ENCODE peak calls at places on chromosomes 6 and 20, in seven cellular contexts. One of them, this sample, is unnamed.

GRCh38 chr6:149250982-149251381 is 66.5 kb upstream of the TAB2 start:
- DNase-seq in amygdala: no peak
- DNase-seq in T-helper 9 cell: no peak
- DNase-seq in activated CD4-positive, alpha-beta T cell treated with anti-CD3 and anti-CD28 coated beads, Interleukin-2, amount 10 ng/mL, durations not matched to agents 7 days and 5 days: no peak
- DNase-seq in RKO: no peak
- DNase-seq in fibroblast of lung: no peak
- DNase-seq in mammary epithelial cell: no peak
- DNase-seq in this sample: no peak

GRCh38 chr6:42520786-42521607 is 42.8 kb upstream of the UBR2 start:
- DNase-seq in activated CD4-positive, alpha-beta T cell treated with anti-CD3 and anti-CD28 coated beads, Interleukin-2, amount 10 ng/mL, durations not matched to agents 7 days and 5 days: no peak
- DNase-seq in RKO: peak; percentile 70
- DNase-seq in fibroblast of lung: peak; percentile 19
- DNase-seq in amygdala: no peak
- DNase-seq in mammary epithelial cell: peak; percentile 13
- DNase-seq in T-helper 9 cell: no peak
- DNase-seq in this sample: peak; percentile 92

GRCh38 chr20:10067305-10067704 is 32.5 kb downstream of the ANKEF1 start:
- DNase-seq in RKO: no peak
- DNase-seq in activated CD4-positive, alpha-beta T cell treated with anti-CD3 and anti-CD28 coated beads, Interleukin-2, amount 10 ng/mL, durations not matched to agents 7 days and 5 days: no peak
- DNase-seq in T-helper 9 cell: no peak
- DNase-seq in amygdala: no peak
- DNase-seq in fibroblast of lung: no peak
- DNase-seq in mammary epithelial cell: no peak
- DNase-seq in this sample: no peak

GRCh38 chr6:89830385-89830809 is 717 bp downstream of the CASP8AP2 start:
- DNase-seq in mammary epithelial cell: no peak
- DNase-seq in T-helper 9 cell: no peak
- DNase-seq in RKO: no peak
- DNase-seq in fibroblast of lung: no peak
- DNase-seq in amygdala: no peak
- DNase-seq in activated CD4-positive, alpha-beta T cell treated with anti-CD3 and anti-CD28 coated beads, Interleukin-2, amount 10 ng/mL, durations not matched to agents 7 days and 5 days: no peak
- DNase-seq in this sample: no peak

GRCh38 chr6:169224185-169224695 is 29.4 kb downstream of the THBS2 start:
- DNase-seq in activated CD4-positive, alpha-beta T cell treated with anti-CD3 and anti-CD28 coated beads, Interleukin-2, amount 10 ng/mL, durations not matched to agents 7 days and 5 days: no peak
- DNase-seq in fibroblast of lung: peak; percentile 74
- DNase-seq in amygdala: no peak
- DNase-seq in mammary epithelial cell: peak; percentile 89
- DNase-seq in T-helper 9 cell: no peak
- DNase-seq in RKO: peak; percentile 30
- DNase-seq in this sample: no peak

GRCh38 chr20:57351042-57351783 is at the start of gene RAE1:
- DNase-seq in mammary epithelial cell: peak; percentile 88
- DNase-seq in T-helper 9 cell: peak; percentile 87
- DNase-seq in activated CD4-positive, alpha-beta T cell treated with anti-CD3 and anti-CD28 coated beads, Interleukin-2, amount 10 ng/mL, durations not matched to agents 7 days and 5 days: peak; percentile 93
- DNase-seq in amygdala: peak; percentile 85
- DNase-seq in fibroblast of lung: peak; percentile 93
- DNase-seq in RKO: peak; percentile 96
- DNase-seq in this sample: peak; percentile 98

GRCh38 chr6:35808688-35809087 is 3.5 kb downstream of the LHFPL5 start:
- DNase-seq in mammary epithelial cell: no peak
- DNase-seq in fibroblast of lung: peak; percentile 11
- DNase-seq in RKO: no peak
- DNase-seq in activated CD4-positive, alpha-beta T cell treated with anti-CD3 and anti-CD28 coated beads, Interleukin-2, amount 10 ng/mL, durations not matched to agents 7 days and 5 days: no peak
- DNase-seq in T-helper 9 cell: no peak
- DNase-seq in amygdala: no peak
- DNase-seq in this sample: peak; percentile 25

GRCh38 chr6:7216941-7217621 is 95.9 kb downstream of the SSR1 start:
- DNase-seq in T-helper 9 cell: no peak
- DNase-seq in RKO: no peak
- DNase-seq in fibroblast of lung: peak; percentile 28
- DNase-seq in activated CD4-positive, alpha-beta T cell treated with anti-CD3 and anti-CD28 coated beads, Interleukin-2, amount 10 ng/mL, durations not matched to agents 7 days and 5 days: no peak
- DNase-seq in amygdala: no peak
- DNase-seq in mammary epithelial cell: peak; percentile 64
- DNase-seq in this sample: no peak

GRCh38 chr6:157787080-157787479 is 36.0 kb upstream of the SNX9 start:
- DNase-seq in fibroblast of lung: peak; percentile 11
- DNase-seq in RKO: peak; percentile 29
- DNase-seq in activated CD4-positive, alpha-beta T cell treated with anti-CD3 and anti-CD28 coated beads, Interleukin-2, amount 10 ng/mL, durations not matched to agents 7 days and 5 days: no peak
- DNase-seq in mammary epithelial cell: no peak
- DNase-seq in amygdala: no peak
- DNase-seq in T-helper 9 cell: no peak
- DNase-seq in this sample: no peak

GRCh38 chr6:49548613-49549304 is 1.7 kb upstream of the C6orf141 start:
- DNase-seq in mammary epithelial cell: no peak
- DNase-seq in RKO: no peak
- DNase-seq in amygdala: no peak
- DNase-seq in activated CD4-positive, alpha-beta T cell treated with anti-CD3 and anti-CD28 coated beads, Interleukin-2, amount 10 ng/mL, durations not matched to agents 7 days and 5 days: no peak
- DNase-seq in fibroblast of lung: no peak
- DNase-seq in T-helper 9 cell: no peak
- DNase-seq in this sample: no peak

GRCh38 chr6:105402090-105402980 is 547 bp downstream of the PREP start:
- DNase-seq in activated CD4-positive, alpha-beta T cell treated with anti-CD3 and anti-CD28 coated beads, Interleukin-2, amount 10 ng/mL, durations not matched to agents 7 days and 5 days: peak; percentile 44
- DNase-seq in amygdala: no peak
- DNase-seq in fibroblast of lung: peak; percentile 56
- DNase-seq in RKO: peak; percentile 57
- DNase-seq in mammary epithelial cell: peak; percentile 41
- DNase-seq in T-helper 9 cell: no peak
- DNase-seq in this sample: peak; percentile 7

GRCh38 chr20:62574612-62574993 is 67.7 kb upstream of the SLCO4A1 start:
- DNase-seq in fibroblast of lung: no peak
- DNase-seq in mammary epithelial cell: no peak
- DNase-seq in RKO: no peak
- DNase-seq in activated CD4-positive, alpha-beta T cell treated with anti-CD3 and anti-CD28 coated beads, Interleukin-2, amount 10 ng/mL, durations not matched to agents 7 days and 5 days: no peak
- DNase-seq in amygdala: no peak
- DNase-seq in T-helper 9 cell: no peak
- DNase-seq in this sample: no peak

GRCh38 chr6:166559211-166559610 is 27.3 kb downstream of the RAMACL start:
- DNase-seq in T-helper 9 cell: no peak
- DNase-seq in RKO: no peak
- DNase-seq in activated CD4-positive, alpha-beta T cell treated with anti-CD3 and anti-CD28 coated beads, Interleukin-2, amount 10 ng/mL, durations not matched to agents 7 days and 5 days: no peak
- DNase-seq in mammary epithelial cell: peak; percentile 55
- DNase-seq in amygdala: no peak
- DNase-seq in fibroblast of lung: peak; percentile 45
- DNase-seq in this sample: no peak

GRCh38 chr6:13808806-13809205 is 5.6 kb downstream of the MCUR1 start:
- DNase-seq in fibroblast of lung: no peak
- DNase-seq in T-helper 9 cell: no peak
- DNase-seq in amygdala: no peak
- DNase-seq in RKO: no peak
- DNase-seq in mammary epithelial cell: no peak
- DNase-seq in activated CD4-positive, alpha-beta T cell treated with anti-CD3 and anti-CD28 coated beads, Interleukin-2, amount 10 ng/mL, durations not matched to agents 7 days and 5 days: no peak
- DNase-seq in this sample: no peak

GRCh38 chr6:167720456-167721285 is 106.0 kb upstream of the AFDN start:
- DNase-seq in RKO: no peak
- DNase-seq in activated CD4-positive, alpha-beta T cell treated with anti-CD3 and anti-CD28 coated beads, Interleukin-2, amount 10 ng/mL, durations not matched to agents 7 days and 5 days: no peak
- DNase-seq in mammary epithelial cell: no peak
- DNase-seq in fibroblast of lung: no peak
- DNase-seq in T-helper 9 cell: no peak
- DNase-seq in amygdala: no peak
- DNase-seq in this sample: no peak

GRCh38 chr20:44422083-44422482 is 53.6 kb upstream of the TTPAL start:
- DNase-seq in T-helper 9 cell: no peak
- DNase-seq in amygdala: no peak
- DNase-seq in activated CD4-positive, alpha-beta T cell treated with anti-CD3 and anti-CD28 coated beads, Interleukin-2, amount 10 ng/mL, durations not matched to agents 7 days and 5 days: no peak
- DNase-seq in RKO: peak; percentile 43
- DNase-seq in fibroblast of lung: peak; percentile 38
- DNase-seq in mammary epithelial cell: peak; percentile 89
- DNase-seq in this sample: peak; percentile 86

GRCh38 chr6:19368511-19368910 is 468.7 kb upstream of the ID4 start:
- DNase-seq in mammary epithelial cell: peak; percentile 67
- DNase-seq in RKO: peak; percentile 14
- DNase-seq in amygdala: no peak
- DNase-seq in T-helper 9 cell: no peak
- DNase-seq in activated CD4-positive, alpha-beta T cell treated with anti-CD3 and anti-CD28 coated beads, Interleukin-2, amount 10 ng/mL, durations not matched to agents 7 days and 5 days: no peak
- DNase-seq in fibroblast of lung: peak; percentile 20
- DNase-seq in this sample: peak; percentile 75

GRCh38 chr6:104227502-104227901 is 632.2 kb downstream of the HACE1 start:
- DNase-seq in activated CD4-positive, alpha-beta T cell treated with anti-CD3 and anti-CD28 coated beads, Interleukin-2, amount 10 ng/mL, durations not matched to agents 7 days and 5 days: no peak
- DNase-seq in fibroblast of lung: no peak
- DNase-seq in mammary epithelial cell: no peak
- DNase-seq in amygdala: no peak
- DNase-seq in RKO: no peak
- DNase-seq in T-helper 9 cell: no peak
- DNase-seq in this sample: no peak

GRCh38 chr6:154791561-154792317 is 58.5 kb downstream of the SCAF8 start:
- DNase-seq in mammary epithelial cell: peak; percentile 19
- DNase-seq in fibroblast of lung: peak; percentile 37
- DNase-seq in activated CD4-positive, alpha-beta T cell treated with anti-CD3 and anti-CD28 coated beads, Interleukin-2, amount 10 ng/mL, durations not matched to agents 7 days and 5 days: no peak
- DNase-seq in RKO: peak; percentile 34
- DNase-seq in amygdala: no peak
- DNase-seq in T-helper 9 cell: no peak
- DNase-seq in this sample: peak; percentile 45

GRCh38 chr6:30643656-30644055 is 3.3 kb upstream of the C6orf136 start:
- DNase-seq in amygdala: no peak
- DNase-seq in fibroblast of lung: no peak
- DNase-seq in T-helper 9 cell: no peak
- DNase-seq in RKO: no peak
- DNase-seq in mammary epithelial cell: no peak
- DNase-seq in activated CD4-positive, alpha-beta T cell treated with anti-CD3 and anti-CD28 coated beads, Interleukin-2, amount 10 ng/mL, durations not matched to agents 7 days and 5 days: no peak
- DNase-seq in this sample: no peak

GRCh38 chr6:38773338-38773737 is 58.2 kb downstream of the DNAH8 start:
- DNase-seq in fibroblast of lung: no peak
- DNase-seq in amygdala: no peak
- DNase-seq in RKO: peak; percentile 1
- DNase-seq in activated CD4-positive, alpha-beta T cell treated with anti-CD3 and anti-CD28 coated beads, Interleukin-2, amount 10 ng/mL, durations not matched to agents 7 days and 5 days: peak; percentile 8
- DNase-seq in T-helper 9 cell: no peak
- DNase-seq in mammary epithelial cell: peak; percentile 41
- DNase-seq in this sample: peak; percentile 62

GRCh38 chr6:36829919-36830544 is 9.2 kb downstream of the CPNE5 start:
- DNase-seq in T-helper 9 cell: no peak
- DNase-seq in RKO: no peak
- DNase-seq in mammary epithelial cell: no peak
- DNase-seq in amygdala: no peak
- DNase-seq in activated CD4-positive, alpha-beta T cell treated with anti-CD3 and anti-CD28 coated beads, Interleukin-2, amount 10 ng/mL, durations not matched to agents 7 days and 5 days: no peak
- DNase-seq in fibroblast of lung: peak; percentile 69
- DNase-seq in this sample: no peak

GRCh38 chr6:24933868-24934401 is 1.8 kb downstream of the RIPOR2 start:
- DNase-seq in RKO: peak; percentile 23
- DNase-seq in mammary epithelial cell: no peak
- DNase-seq in fibroblast of lung: no peak
- DNase-seq in T-helper 9 cell: peak; percentile 32
- DNase-seq in activated CD4-positive, alpha-beta T cell treated with anti-CD3 and anti-CD28 coated beads, Interleukin-2, amount 10 ng/mL, durations not matched to agents 7 days and 5 days: peak; percentile 68
- DNase-seq in amygdala: no peak
- DNase-seq in this sample: peak; percentile 53

GRCh38 chr6:163392533-163392932 is 22.0 kb upstream of the QKI start:
- DNase-seq in activated CD4-positive, alpha-beta T cell treated with anti-CD3 and anti-CD28 coated beads, Interleukin-2, amount 10 ng/mL, durations not matched to agents 7 days and 5 days: no peak
- DNase-seq in T-helper 9 cell: no peak
- DNase-seq in amygdala: no peak
- DNase-seq in mammary epithelial cell: peak; percentile 88
- DNase-seq in RKO: no peak
- DNase-seq in fibroblast of lung: peak; percentile 61
- DNase-seq in this sample: peak; percentile 81

GRCh38 chr20:31690124-31690666 is 32.5 kb downstream of the BCL2L1 start:
- DNase-seq in mammary epithelial cell: no peak
- DNase-seq in T-helper 9 cell: no peak
- DNase-seq in activated CD4-positive, alpha-beta T cell treated with anti-CD3 and anti-CD28 coated beads, Interleukin-2, amount 10 ng/mL, durations not matched to agents 7 days and 5 days: no peak
- DNase-seq in fibroblast of lung: no peak
- DNase-seq in RKO: no peak
- DNase-seq in amygdala: no peak
- DNase-seq in this sample: peak; percentile 1

GRCh38 chr6:150267686-150268561 is 100.9 kb upstream of the IYD start:
- DNase-seq in activated CD4-positive, alpha-beta T cell treated with anti-CD3 and anti-CD28 coated beads, Interleukin-2, amount 10 ng/mL, durations not matched to agents 7 days and 5 days: no peak
- DNase-seq in RKO: peak; percentile 82
- DNase-seq in amygdala: no peak
- DNase-seq in fibroblast of lung: peak; percentile 52
- DNase-seq in T-helper 9 cell: no peak
- DNase-seq in mammary epithelial cell: peak; percentile 91
- DNase-seq in this sample: peak; percentile 28

GRCh38 chr6:133184798-133185380 is 56.3 kb upstream of the EYA4 start:
- DNase-seq in mammary epithelial cell: no peak
- DNase-seq in amygdala: no peak
- DNase-seq in fibroblast of lung: peak; percentile 77
- DNase-seq in T-helper 9 cell: no peak
- DNase-seq in RKO: peak; percentile 43
- DNase-seq in activated CD4-positive, alpha-beta T cell treated with anti-CD3 and anti-CD28 coated beads, Interleukin-2, amount 10 ng/mL, durations not matched to agents 7 days and 5 days: no peak
- DNase-seq in this sample: peak; percentile 57

GRCh38 chr6:108805611-108806181 is 42.5 kb upstream of the ARMC2 start:
- DNase-seq in T-helper 9 cell: no peak
- DNase-seq in activated CD4-positive, alpha-beta T cell treated with anti-CD3 and anti-CD28 coated beads, Interleukin-2, amount 10 ng/mL, durations not matched to agents 7 days and 5 days: no peak
- DNase-seq in mammary epithelial cell: no peak
- DNase-seq in RKO: no peak
- DNase-seq in amygdala: no peak
- DNase-seq in fibroblast of lung: no peak
- DNase-seq in this sample: no peak

GRCh38 chr6:26520088-26520839 is 17.9 kb upstream of the HMGN4 start:
- DNase-seq in activated CD4-positive, alpha-beta T cell treated with anti-CD3 and anti-CD28 coated beads, Interleukin-2, amount 10 ng/mL, durations not matched to agents 7 days and 5 days: no peak
- DNase-seq in mammary epithelial cell: no peak
- DNase-seq in fibroblast of lung: no peak
- DNase-seq in amygdala: peak; percentile 49
- DNase-seq in T-helper 9 cell: no peak
- DNase-seq in RKO: no peak
- DNase-seq in this sample: no peak

GRCh38 chr6:116087437-116088027 is 13.1 kb upstream of the NT5DC1 start:
- DNase-seq in fibroblast of lung: peak; percentile 39
- DNase-seq in RKO: no peak
- DNase-seq in activated CD4-positive, alpha-beta T cell treated with anti-CD3 and anti-CD28 coated beads, Interleukin-2, amount 10 ng/mL, durations not matched to agents 7 days and 5 days: no peak
- DNase-seq in T-helper 9 cell: no peak
- DNase-seq in amygdala: no peak
- DNase-seq in mammary epithelial cell: peak; percentile 84
- DNase-seq in this sample: peak; percentile 35

GRCh38 chr6:158867381-158868121 is 48.4 kb upstream of the EZR start:
- DNase-seq in T-helper 9 cell: no peak
- DNase-seq in fibroblast of lung: no peak
- DNase-seq in activated CD4-positive, alpha-beta T cell treated with anti-CD3 and anti-CD28 coated beads, Interleukin-2, amount 10 ng/mL, durations not matched to agents 7 days and 5 days: no peak
- DNase-seq in mammary epithelial cell: peak; percentile 75
- DNase-seq in RKO: no peak
- DNase-seq in amygdala: no peak
- DNase-seq in this sample: no peak

GRCh38 chr6:161152904-161153662 is 120.8 kb downstream of the AGPAT4 start:
- DNase-seq in T-helper 9 cell: no peak
- DNase-seq in activated CD4-positive, alpha-beta T cell treated with anti-CD3 and anti-CD28 coated beads, Interleukin-2, amount 10 ng/mL, durations not matched to agents 7 days and 5 days: no peak
- DNase-seq in fibroblast of lung: peak; percentile 22
- DNase-seq in amygdala: no peak
- DNase-seq in RKO: no peak
- DNase-seq in mammary epithelial cell: no peak
- DNase-seq in this sample: no peak

GRCh38 chr6:139828751-139829519 is 454.5 kb upstream of the CITED2 start:
- DNase-seq in T-helper 9 cell: no peak
- DNase-seq in amygdala: no peak
- DNase-seq in activated CD4-positive, alpha-beta T cell treated with anti-CD3 and anti-CD28 coated beads, Interleukin-2, amount 10 ng/mL, durations not matched to agents 7 days and 5 days: no peak
- DNase-seq in mammary epithelial cell: no peak
- DNase-seq in RKO: no peak
- DNase-seq in fibroblast of lung: no peak
- DNase-seq in this sample: no peak

GRCh38 chr6:112626468-112627082 is 279.4 kb downstream of the RFPL4B start:
- DNase-seq in fibroblast of lung: peak; percentile 78
- DNase-seq in activated CD4-positive, alpha-beta T cell treated with anti-CD3 and anti-CD28 coated beads, Interleukin-2, amount 10 ng/mL, durations not matched to agents 7 days and 5 days: no peak
- DNase-seq in RKO: peak; percentile 29
- DNase-seq in T-helper 9 cell: no peak
- DNase-seq in mammary epithelial cell: peak; percentile 39
- DNase-seq in amygdala: no peak
- DNase-seq in this sample: peak; percentile 55

GRCh38 chr6:56618050-56618449 is 24.6 kb downstream of the DST start:
- DNase-seq in amygdala: no peak
- DNase-seq in T-helper 9 cell: no peak
- DNase-seq in activated CD4-positive, alpha-beta T cell treated with anti-CD3 and anti-CD28 coated beads, Interleukin-2, amount 10 ng/mL, durations not matched to agents 7 days and 5 days: no peak
- DNase-seq in RKO: no peak
- DNase-seq in fibroblast of lung: no peak
- DNase-seq in mammary epithelial cell: no peak
- DNase-seq in this sample: peak; percentile 20

GRCh38 chr20:15491564-15491963 is 1081.7 kb downstream of the KIF16B start:
- DNase-seq in mammary epithelial cell: peak; percentile 23
- DNase-seq in amygdala: no peak
- DNase-seq in activated CD4-positive, alpha-beta T cell treated with anti-CD3 and anti-CD28 coated beads, Interleukin-2, amount 10 ng/mL, durations not matched to agents 7 days and 5 days: no peak
- DNase-seq in T-helper 9 cell: no peak
- DNase-seq in RKO: no peak
- DNase-seq in fibroblast of lung: no peak
- DNase-seq in this sample: peak; percentile 66

GRCh38 chr6:11779308-11780096 is 899 bp upstream of the ADTRP start:
- DNase-seq in RKO: no peak
- DNase-seq in fibroblast of lung: no peak
- DNase-seq in amygdala: no peak
- DNase-seq in mammary epithelial cell: no peak
- DNase-seq in activated CD4-positive, alpha-beta T cell treated with anti-CD3 and anti-CD28 coated beads, Interleukin-2, amount 10 ng/mL, durations not matched to agents 7 days and 5 days: no peak
- DNase-seq in T-helper 9 cell: no peak
- DNase-seq in this sample: no peak

GRCh38 chr6:149166747-149167146 is 150.8 kb upstream of the TAB2 start:
- DNase-seq in RKO: no peak
- DNase-seq in fibroblast of lung: peak; percentile 14
- DNase-seq in mammary epithelial cell: no peak
- DNase-seq in T-helper 9 cell: no peak
- DNase-seq in amygdala: no peak
- DNase-seq in activated CD4-positive, alpha-beta T cell treated with anti-CD3 and anti-CD28 coated beads, Interleukin-2, amount 10 ng/mL, durations not matched to agents 7 days and 5 days: no peak
- DNase-seq in this sample: peak; percentile 19

This sample was measured in PC-3.